ENCODE peak calls at places on chromosomes 7 and 10, in four cellular contexts. P is GM23338, O is upper lobe of right lung, S is sigmoid colon. N is an unnamed sample. For H3K4me1, the result is how much of the 10 kb centered on the place peaks cover.

GRCh38 chr7:45000096-45001032 is at the start of gene CCM2:
- DNase-seq in P (peak), S (peak), O (peak), N (no peak)

GRCh38 chr7:44307301-44307900 is 18.0 kb downstream of the CAMK2B start:
- DNase-seq in P (peak), O (peak), S (no peak), N (peak)

GRCh38 chr7:79236352-79237028 is 217.0 kb downstream of the MAGI2 start:
- DNase-seq in S (no peak), P (no peak), O (no peak), N (no peak)

GRCh38 chr10:88198023-88198422 is 334.6 kb downstream of the PTEN start:
- DNase-seq in S (no peak), O (no peak), P (no peak), N (no peak)

GRCh38 chr10:72126184-72126871 is 38.0 kb upstream of the SPOCK2 start:
- DNase-seq in O (no peak), P (peak), S (no peak), N (peak)

GRCh38 chr7:54841772-54842707 is 83.0 kb upstream of the SEC61G start:
- DNase-seq in P (peak), O (no peak), S (no peak), N (no peak)

GRCh38 chr10:3786295-3786981 is 1.4 kb upstream of the KLF6 start:
- DNase-seq in P (peak), O (peak), S (peak), N (no peak)

GRCh38 chr7:33070277-33070676 is 7.7 kb upstream of the NT5C3A start:
- DNase-seq in S (no peak), P (no peak), O (no peak), N (no peak)

GRCh38 chr10:118447478-118447877 is 105.4 kb upstream of the FAM204A start:
- DNase-seq in O (no peak), S (peak), P (no peak), N (no peak)

GRCh38 chr7:106717254-106717996 is 56.5 kb upstream of the CCDC71L start:
- DNase-seq in P (no peak), S (no peak), O (no peak), N (peak)

GRCh38 chr10:484441-484924 is 205.0 kb downstream of the DIP2C start:
- DNase-seq in O (peak), P (no peak), S (no peak), N (peak)

GRCh38 chr10:97618285-97618684 is 15.0 kb downstream of the MORN4 start:
- DNase-seq in S (no peak), O (no peak), P (no peak), N (no peak)

GRCh38 chr10:100747826-100748231 is 2.4 kb downstream of the PAX2 start:
- DNase-seq in S (no peak), O (no peak), P (peak), N (no peak)

GRCh38 chr10:3775671-3776551 is 9.1 kb downstream of the KLF6 start:
- DNase-seq in S (peak), P (peak), O (no peak), N (no peak)

GRCh38 chr7:4225352-4225751 is 456.7 kb upstream of the FOXK1 start:
- DNase-seq in S (no peak), P (no peak), O (peak), N (no peak)

GRCh38 chr7:50560865-50561351 is 4.3 kb downstream of the DDC start:
- DNase-seq in O (no peak), S (no peak), P (peak), N (no peak)

GRCh38 chr10:61463035-61463909 is 10.1 kb upstream of the TMEM26 start:
- DNase-seq in O (no peak), P (no peak), S (no peak), N (peak)

GRCh38 chr7:79590571-79591274 is 137.3 kb upstream of the MAGI2 start:
- DNase-seq in S (no peak), O (no peak), P (no peak), N (no peak)

GRCh38 chr7:37083311-37084096 is 359.2 kb upstream of the AOAH start:
- DNase-seq in P (no peak), O (no peak), S (peak), N (no peak)

DNA sequence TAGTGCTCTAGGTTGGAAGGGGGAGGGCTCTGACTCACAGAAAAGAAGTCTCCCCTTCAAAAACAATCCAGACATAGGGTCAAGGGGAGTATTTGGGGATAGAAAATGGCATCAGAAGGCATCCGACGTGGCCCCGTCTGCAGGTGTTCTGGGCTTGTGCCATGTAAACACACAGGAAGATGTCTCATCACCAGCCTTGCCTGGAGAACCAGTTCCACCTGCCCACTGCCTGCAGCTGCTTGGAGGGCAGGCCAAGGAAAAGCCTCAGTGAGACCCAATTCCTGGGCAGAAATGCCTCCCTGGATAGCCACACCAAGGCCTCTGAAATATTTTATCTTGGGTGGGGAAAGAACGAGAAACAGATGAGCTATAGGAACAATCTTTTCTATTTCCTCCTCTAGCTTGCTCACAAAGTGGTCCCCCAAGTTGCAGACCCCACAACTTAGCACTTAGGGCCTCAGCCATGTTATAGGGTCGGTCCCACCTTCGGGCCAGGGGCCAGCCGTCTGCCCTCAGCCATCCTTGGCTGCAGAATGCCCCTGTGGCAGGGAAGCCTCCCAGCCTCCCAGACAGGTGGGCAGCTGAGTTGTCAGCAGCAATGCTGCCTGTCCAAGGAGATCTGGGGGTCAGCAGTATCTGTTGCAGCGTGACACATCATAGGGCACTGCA is 54.3 kb upstream of the ECHDC3 start:
- DNase-seq in P (no peak), O (no peak), S (no peak), N (no peak)
- H3K4me3 ChIP-seq in P (no peak), O (no peak), S (no peak), N (no peak)

DNA sequence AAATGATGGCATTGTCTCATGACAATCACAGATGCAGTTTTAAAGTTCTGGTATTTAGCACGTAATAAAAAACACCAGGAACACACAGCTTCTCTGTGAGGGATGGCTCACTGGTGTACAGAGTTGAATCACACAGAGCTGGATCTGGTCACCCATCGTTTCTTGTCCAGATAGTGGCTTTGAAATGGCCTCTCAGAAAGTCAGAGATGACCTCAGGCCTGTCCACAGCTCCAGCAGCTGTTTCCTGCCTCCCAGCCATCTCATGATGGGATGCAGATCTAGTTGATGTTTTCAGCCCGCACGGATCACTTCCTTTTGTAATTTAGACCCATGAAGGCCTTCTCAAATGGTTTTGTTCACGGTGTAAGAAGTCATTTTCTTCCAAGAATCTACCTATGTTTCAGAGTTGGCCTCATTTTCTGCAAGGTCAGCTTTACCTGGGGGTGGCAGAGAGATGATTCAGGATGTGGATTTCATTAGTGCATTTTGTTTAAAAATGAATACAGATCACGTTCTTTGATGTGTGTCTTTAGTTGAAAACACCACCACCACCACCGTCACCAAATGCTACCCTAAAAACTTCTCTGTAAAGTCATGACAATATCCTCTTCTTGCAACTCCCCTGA is 166.2 kb downstream of the SNX10 start:
- DNase-seq in S (no peak), O (no peak), P (no peak), N (no peak)
- TF ChIP-seq CTCF in S (no peak), O (no peak), P (no peak), N (no peak)

GRCh38 chr7:65951837-65952578 is 30.0 kb downstream of the GUSB start:
- DNase-seq in S (no peak), O (no peak), P (no peak), N (peak)
- H3K4me1 ChIP-seq in S (under half), O (under half), P (under half), N (under half)

GRCh38 chr7:94908204-94909022 is 1.0 kb downstream of the PPP1R9A start:
- DNase-seq in P (peak), S (peak), O (peak), N (peak)

GRCh38 chr7:94907420-94908203 is at the start of gene PPP1R9A:
- DNase-seq in S (peak), P (peak), O (peak), N (peak)

GRCh38 chr7:94906035-94906796 is 1.2 kb upstream of the PPP1R9A start:
- DNase-seq in S (no peak), P (no peak), O (no peak), N (no peak)

GRCh38 chr7:94907026-94907419 is 371 bp upstream of the PPP1R9A start:
- DNase-seq in S (peak), P (peak), O (no peak), N (peak)

DNA sequence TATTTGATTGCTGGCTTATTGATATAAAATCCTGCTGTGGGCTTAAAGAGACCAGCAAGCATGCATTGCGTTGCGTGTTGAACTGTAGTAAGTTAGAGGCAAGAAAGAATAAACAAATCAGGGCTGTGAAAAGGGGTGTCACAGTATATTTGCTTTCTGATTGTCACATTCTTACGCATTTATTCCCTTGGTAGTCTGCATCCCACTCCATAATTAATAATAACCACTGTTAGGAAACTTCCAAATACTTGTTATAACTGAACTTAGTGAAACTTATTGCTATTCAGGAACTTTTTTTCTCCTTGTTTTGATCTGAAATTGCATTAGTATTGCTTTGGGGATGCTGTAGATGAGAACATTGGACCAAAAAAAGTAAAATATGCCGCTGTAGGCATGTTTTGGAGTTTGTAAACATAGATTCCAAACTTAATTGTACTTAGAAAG is 1.7 kb downstream of the PPP1R9A start:
- DNase-seq in O (no peak), P (no peak), S (no peak), N (no peak)
- H3K4me3 ChIP-seq in O (peak), P (peak), S (peak), N (peak)

DNA sequence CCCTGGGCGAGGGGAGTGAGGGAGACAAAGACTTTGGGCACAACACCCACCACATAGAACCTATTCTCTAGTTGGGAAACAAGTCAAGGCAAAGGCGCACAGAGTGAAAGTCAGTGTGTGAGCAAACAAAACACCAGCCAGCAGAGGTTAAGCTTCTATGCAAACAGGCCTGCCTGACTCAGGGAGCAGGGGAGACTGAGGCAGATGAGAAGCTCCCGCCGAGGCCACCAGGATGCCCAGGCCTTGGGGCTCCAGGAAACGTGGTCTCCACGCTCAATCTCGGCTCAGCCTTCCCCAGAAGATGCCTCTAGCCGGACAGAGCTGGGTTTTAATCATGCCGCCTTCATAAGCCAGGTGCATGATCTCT is 74.1 kb upstream of the KCNMA1 start:
- DNase-seq in S (no peak), O (no peak), P (no peak), N (no peak)
- TF ChIP-seq CTCF in S (no peak), O (peak), P (no peak), N (no peak)

DNA sequence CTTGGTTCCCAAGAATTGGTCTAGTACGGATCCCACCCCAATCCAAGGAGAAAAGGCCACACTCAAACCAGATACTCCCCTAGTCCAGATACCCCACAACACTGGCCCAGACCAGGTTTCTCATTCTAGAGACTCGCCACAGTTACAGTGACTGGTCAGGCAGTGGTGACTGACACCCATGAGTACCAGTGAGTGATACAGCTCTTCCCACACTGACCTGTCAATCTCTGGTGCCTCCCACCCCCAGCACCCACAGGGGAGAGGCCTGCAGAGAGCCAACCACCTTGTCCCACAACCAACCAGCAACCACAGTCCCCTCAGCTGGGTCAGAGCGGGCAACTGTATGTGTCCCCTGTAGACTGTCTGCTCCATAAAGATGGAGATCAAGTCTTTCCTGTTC is 152.8 kb downstream of the NEURL1 start:
- DNase-seq in P (no peak), O (no peak), S (no peak), N (no peak)
- H3K4me1 ChIP-seq in P (under half), O (under half), S (half or more), N (under half)